ENCODE peak calls at places on chromosomes 7 and 10, in nine cellular contexts. G, I, L, N, E, W, A, H and T are unnamed samples.
A peak's percentile ranks its signal among the peaks of the same experiment; 100 is the strongest.

GRCh38 chr10:86263209-86263608 is 103.4 kb downstream of the GRID1 start:
- DNase-seq in W (peak; percentile 41), G (no peak), N (no peak), E (no peak), L (no peak), H (no peak), A (no peak), I (peak; percentile 14), T (no peak)

GRCh38 chr7:27130540-27131389 is at the start of gene HOXA4:
- DNase-seq in I (peak; percentile 60), W (peak; percentile 95), G (peak; percentile 96), A (peak; percentile 64), N (peak; percentile 98), E (peak; percentile 97), H (peak; percentile 64), L (peak; percentile 89), T (peak; percentile 93)

GRCh38 chr10:103350522-103351260 is at the start of gene PCGF6:
- DNase-seq in A (peak; percentile 59), G (peak; percentile 82), L (peak; percentile 69), W (peak; percentile 83), H (peak; percentile 53), N (peak; percentile 95), E (peak; percentile 90), I (peak; percentile 85), T (peak; percentile 32)

GRCh38 chr7:35753761-35754603 is 46.9 kb upstream of the SEPTIN7 start:
- DNase-seq in N (no peak), W (no peak), I (peak; percentile 14), L (no peak), H (no peak), G (peak; percentile 30), E (peak; percentile 55), A (no peak), T (peak; percentile 15)

GRCh38 chr7:116399808-116400207 is 99.7 kb upstream of the CAV2 start:
- DNase-seq in H (no peak), L (peak; percentile 70), N (no peak), G (no peak), W (no peak), E (no peak), A (no peak), I (no peak), T (no peak)

GRCh38 chr10:49347827-49348226 is 48.1 kb downstream of the DRGX start:
- DNase-seq in I (no peak), N (peak; percentile 31), A (no peak), L (no peak), W (no peak), H (no peak), E (no peak), G (no peak), T (no peak)

GRCh38 chr7:114273218-114273617 is 141.4 kb upstream of the FOXP2 start:
- DNase-seq in H (no peak), G (no peak), E (no peak), N (no peak), W (no peak), I (no peak), A (no peak), L (no peak), T (no peak)

GRCh38 chr10:96025566-96025965 is 17.8 kb upstream of the CCNJ start:
- DNase-seq in E (no peak), I (no peak), W (no peak), N (no peak), G (no peak), H (no peak), L (peak; percentile 6), A (no peak), T (no peak)

GRCh38 chr7:99459087-99459486 is 6.9 kb downstream of the ATP5MF start:
- DNase-seq in I (no peak), L (no peak), H (no peak), A (no peak), W (no peak), G (no peak), N (no peak), E (peak; percentile 44), T (no peak)

GRCh38 chr7:43872401-43873165 is 3.3 kb upstream of the MRPS24 start:
- DNase-seq in I (no peak), H (no peak), G (peak; percentile 46), W (peak; percentile 63), N (peak; percentile 76), L (peak; percentile 81), A (no peak), E (peak; percentile 80), T (peak; percentile 70)

GRCh38 chr7:131039355-131039762 is 288.3 kb upstream of the MKLN1 start:
- DNase-seq in G (no peak), A (no peak), N (no peak), W (no peak), I (no peak), L (no peak), E (no peak), H (no peak), T (no peak)

GRCh38 chr10:43054593-43054992 is 22.3 kb upstream of the RET start:
- DNase-seq in G (no peak), I (no peak), N (peak; percentile 24), W (no peak), A (no peak), H (no peak), L (no peak), E (peak; percentile 23), T (no peak)

GRCh38 chr7:117895271-117895670 is 22.0 kb upstream of the CTTNBP2 start:
- DNase-seq in E (no peak), A (no peak), H (no peak), G (no peak), L (no peak), I (no peak), N (no peak), W (no peak), T (no peak)

GRCh38 chr10:89074120-89074519 is 83.5 kb downstream of the FAS start:
- DNase-seq in L (no peak), N (no peak), I (peak; percentile 25), A (no peak), E (peak; percentile 66), G (no peak), W (no peak), H (no peak), T (peak; percentile 59)

GRCh38 chr10:64468219-64468618 is 947.0 kb downstream of the REEP3 start:
- DNase-seq in N (no peak), E (no peak), I (no peak), H (no peak), A (no peak), W (no peak), L (no peak), G (no peak), T (no peak)

GRCh38 chr7:107891619-107892366 is 810 bp downstream of the DLD start:
- DNase-seq in H (peak; percentile 34), A (no peak), L (peak; percentile 59), N (no peak), I (no peak), W (no peak), E (no peak), G (no peak), T (no peak)

GRCh38 chr7:44100458-44101303 is 3.5 kb upstream of the AEBP1 start:
- DNase-seq in A (no peak), I (no peak), W (no peak), E (peak; percentile 50), N (peak; percentile 87), H (no peak), G (no peak), L (no peak), T (no peak)

GRCh38 chr10:78914502-78915330 is 154.1 kb upstream of the ZMIZ1 start:
- DNase-seq in I (peak; percentile 70), W (peak; percentile 72), A (no peak), N (peak; percentile 75), H (no peak), G (peak; percentile 49), E (peak; percentile 80), L (peak; percentile 16), T (peak; percentile 76)

GRCh38 chr7:513521-514166 is 6.0 kb downstream of the PDGFA start:
- DNase-seq in E (no peak), G (no peak), L (peak; percentile 55), W (no peak), H (no peak), N (no peak), A (no peak), I (peak; percentile 52), T (no peak)

DNA sequence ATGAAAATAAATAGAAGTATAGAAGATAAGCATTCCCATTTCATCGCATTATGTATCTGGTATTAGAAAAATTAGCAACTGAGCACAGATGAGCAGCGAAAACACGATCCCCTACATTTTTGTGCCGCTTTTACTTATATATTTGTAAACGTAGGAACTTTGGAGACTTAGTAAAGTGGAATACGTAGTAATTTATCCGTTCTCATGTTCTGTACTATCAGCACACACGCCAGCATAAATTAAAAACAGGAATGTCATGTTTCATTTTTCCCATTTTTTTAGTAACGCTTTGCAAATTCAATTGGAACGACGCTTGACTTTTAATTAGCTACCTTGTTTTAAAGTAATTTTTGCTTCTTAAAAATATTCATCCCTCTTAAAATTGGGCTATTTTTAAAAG is 2.4 kb downstream of the ZNRF2 start:
- DNase-seq in A (no peak), E (no peak), L (no peak), G (no peak), N (no peak), W (no peak), H (no peak), I (no peak), T (no peak)
- H3K4me3 ChIP-seq in A (peak overlapping the region; percentile 98), E (peak overlapping the region; percentile 72), L (peak overlapping the region; percentile 100), G (peak overlapping the region; percentile 78), N (no peak overlapping the region), W (peak overlapping the region; percentile 96), H (peak overlapping the region; percentile 70), I (no peak overlapping the region), T (peak overlapping the region; percentile 85)

GRCh38 chr7:100611983-100612729 is at the start of gene MOSPD3:
- DNase-seq in E (peak; percentile 99), A (peak; percentile 96), N (peak; percentile 100), H (peak; percentile 96), I (peak; percentile 98), L (peak; percentile 98), G (peak; percentile 100), W (peak; percentile 99), T (peak; percentile 98)
- H3K27me3 ChIP-seq in E (no peaks in the 10 kb centered on the region), A (no peaks in the 10 kb centered on the region), N (no peaks in the 10 kb centered on the region), H (no peaks in the 10 kb centered on the region), I (no peaks in the 10 kb centered on the region), L (no peaks in the 10 kb centered on the region), G (no peaks in the 10 kb centered on the region), W (no peaks in the 10 kb centered on the region), T (no peaks in the 10 kb centered on the region)

DNA sequence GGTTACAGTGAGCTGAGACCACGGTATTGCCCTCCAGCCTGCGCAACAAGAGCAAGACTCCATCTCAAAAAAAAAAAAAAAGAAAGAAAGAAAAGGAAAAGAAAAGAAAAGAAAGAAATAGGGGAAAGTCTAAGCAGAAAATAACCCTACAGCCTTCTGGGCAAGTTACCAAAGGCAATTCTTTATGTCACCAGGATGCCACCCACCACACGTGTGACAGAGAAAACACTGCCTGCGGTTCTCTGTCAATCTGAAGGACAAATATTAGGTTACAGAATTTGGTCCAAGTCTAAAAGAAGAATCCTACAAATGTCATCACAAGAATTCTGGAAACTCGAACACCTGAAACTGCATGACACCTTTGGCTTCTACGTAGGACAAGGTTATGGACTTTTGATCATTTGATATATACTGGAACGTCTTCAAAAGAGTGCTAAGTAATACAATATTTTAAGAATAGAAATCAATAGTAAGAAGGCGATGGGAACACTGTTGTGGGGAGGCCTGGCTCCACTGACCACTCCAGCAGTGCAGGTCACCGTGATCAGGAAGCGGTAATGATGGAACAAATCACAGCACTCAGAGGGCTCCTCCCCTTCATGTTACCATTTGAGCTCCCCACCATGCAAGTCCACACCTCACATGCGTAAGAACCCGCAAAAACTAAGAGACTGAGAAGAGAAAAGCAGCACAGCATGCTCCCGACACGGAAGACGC is 75.8 kb downstream of the MAD1L1 start:
- DNase-seq in E (peak; percentile 10), W (no peak), L (no peak), A (no peak), I (no peak), H (no peak), G (no peak), N (no peak), T (no peak)
- H3K27ac ChIP-seq in E (peak overlapping the region; percentile 78), W (no peak overlapping the region), L (no peak overlapping the region), A (no peak overlapping the region), I (no peak overlapping the region), H (no peak overlapping the region), G (no peak overlapping the region), N (no peak overlapping the region), T (peak overlapping the region; percentile 68)

GRCh38 chr7:51121945-51122425 is 194.6 kb downstream of the COBL start:
- DNase-seq in H (no peak), L (no peak), G (no peak), N (no peak), A (no peak), I (peak; percentile 65), E (no peak), W (no peak), T (no peak)
- H3K4me3 ChIP-seq in H (peak overlapping the region; percentile 7), L (no peak overlapping the region), G (no peak overlapping the region), N (no peak overlapping the region), A (peak overlapping the region; percentile 2), I (no peak overlapping the region), E (no peak overlapping the region), W (no peak overlapping the region), T (no peak overlapping the region)